ENCODE peak calls at places on chromosomes 5 and 9, in seven cellular contexts. X, F, I, U, H, G and O are unnamed samples.

GRCh38 chr9:124894741-124895170 is 32.8 kb downstream of the ARPC5L start:
- DNase-seq in X (no peak), F (peak; percentile 73), I (peak; percentile 39), U (peak; percentile 83), H (peak; percentile 73), G (no peak), O (no peak)

GRCh38 chr9:123562844-123563346 is 206.9 kb downstream of the CRB2 start:
- DNase-seq in X (no peak), F (peak; percentile 68), I (no peak), U (no peak), H (peak; percentile 75), G (no peak), O (no peak)

GRCh38 chr9:90881648-90882047 is 80.0 kb downstream of the SYK start:
- DNase-seq in X (no peak), F (no peak), I (no peak), U (no peak), H (no peak), G (peak; percentile 20), O (peak; percentile 30)

GRCh38 chr5:89484962-89485361 is 602.0 kb upstream of the MEF2C start:
- DNase-seq in X (no peak), F (no peak), I (no peak), U (no peak), H (no peak), G (no peak), O (no peak)

GRCh38 chr5:172007153-172007794 is 836 bp upstream of the FBXW11 start:
- DNase-seq in X (no peak), F (peak; percentile 31), I (no peak), U (no peak), H (peak; percentile 19), G (no peak), O (no peak)

GRCh38 chr5:115457985-115458384 is 86.6 kb downstream of the FEM1C start:
- DNase-seq in X (no peak), F (peak; percentile 87), I (no peak), U (peak; percentile 12), H (peak; percentile 82), G (no peak), O (no peak)

GRCh38 chr9:136373300-136374182 is at the start of gene CARD9:
- DNase-seq in X (no peak), F (no peak), I (no peak), U (no peak), H (no peak), G (peak; percentile 71), O (no peak)

GRCh38 chr9:129889936-129890717 is 54.9 kb downstream of the USP20 start:
- DNase-seq in X (no peak), F (no peak), I (peak; percentile 77), U (no peak), H (no peak), G (peak; percentile 29), O (no peak)

GRCh38 chr5:61347088-61347487 is 15.0 kb downstream of the ZSWIM6 start:
- DNase-seq in X (no peak), F (peak; percentile 28), I (no peak), U (peak; percentile 34), H (no peak), G (no peak), O (no peak)
- TF ChIP-seq CTCF in X (no peak), F (peak; percentile 7), I (no peak), U (no peak), H (no peak), G (no peak), O (no peak)

DNA sequence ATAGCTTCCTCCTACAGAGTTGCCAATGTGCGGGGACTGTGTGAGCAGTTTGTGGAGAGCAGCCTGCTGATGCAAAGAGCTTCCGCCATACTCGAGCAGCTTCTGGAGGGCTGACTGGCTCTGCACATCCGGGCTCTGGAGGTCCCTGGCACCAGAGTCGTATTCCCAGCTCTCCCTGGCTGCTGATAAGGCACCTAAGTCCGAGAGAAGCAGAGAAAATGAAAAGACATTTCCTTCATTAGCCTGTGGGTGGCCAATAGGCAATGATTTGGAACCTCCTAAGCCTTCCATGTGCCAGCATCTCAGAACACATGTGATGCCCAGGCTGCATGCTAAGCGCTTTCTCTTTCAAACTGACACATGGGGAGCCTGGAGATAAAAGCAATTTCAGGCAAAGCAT is 94.3 kb downstream of the TSSK1B start:
- DNase-seq in X (no peak), F (no peak), I (no peak), U (no peak), H (peak; percentile 39), G (no peak), O (no peak)
- TF ChIP-seq CTCF in X (no peak), F (peak; percentile 12), I (no peak), U (no peak), H (peak; percentile 7), G (no peak), O (no peak)

DNA sequence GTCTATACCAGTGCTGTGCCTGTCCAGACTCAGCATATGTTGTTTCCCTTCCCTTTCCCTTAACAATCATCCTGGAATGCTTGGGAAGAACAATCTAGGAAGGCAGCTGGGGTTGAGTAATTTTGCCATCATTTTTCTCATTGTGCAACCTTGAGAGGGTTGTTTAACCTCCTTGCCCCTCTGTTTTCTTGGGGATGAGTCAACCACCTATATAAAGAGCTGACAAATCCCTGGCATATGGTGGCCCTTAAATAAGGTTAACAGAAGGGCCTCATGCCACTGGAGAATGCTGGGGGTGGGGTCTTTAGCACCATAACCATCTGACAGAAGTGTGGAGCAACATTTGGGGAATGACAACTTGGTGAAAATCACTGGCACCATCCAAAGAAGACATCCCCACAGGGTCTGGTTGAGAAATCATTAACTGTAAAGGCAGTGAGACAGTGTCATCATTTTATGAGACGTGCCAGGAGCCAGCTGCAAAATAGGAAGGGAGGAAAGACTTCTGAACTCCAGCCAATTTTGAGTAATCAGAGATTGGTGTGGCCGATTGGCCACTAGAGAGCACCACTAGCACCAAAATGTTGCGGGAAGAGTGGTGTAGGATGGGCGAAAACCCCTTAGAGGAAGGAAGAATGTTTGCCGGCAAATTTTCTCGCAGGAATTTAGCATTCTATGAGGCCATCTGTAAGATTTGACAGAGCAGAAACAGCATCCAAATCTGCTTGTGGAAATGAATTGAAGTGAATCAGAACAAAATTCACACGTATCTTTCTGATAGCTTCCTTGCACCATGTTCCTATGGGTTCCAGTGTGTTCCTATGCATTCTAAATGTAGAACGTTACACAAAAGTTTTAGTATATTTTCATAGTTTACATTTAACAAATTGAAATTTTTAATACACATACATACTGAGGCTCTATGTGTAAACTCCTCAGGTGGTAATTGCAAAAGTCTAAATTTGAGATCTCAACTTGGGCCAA is 113.8 kb downstream of the MSX2 start:
- DNase-seq in X (no peak), F (peak; percentile 36), I (peak; percentile 54), U (peak; percentile 53), H (peak; percentile 81), G (no peak), O (no peak)
- TF ChIP-seq CTCF in X (no peak), F (no peak), I (peak; percentile 25), U (peak; percentile 48), H (no peak), G (peak; percentile 15), O (no peak)

GRCh38 chr5:9894571-9895304 is 264.6 kb upstream of the TAS2R1 start:
- DNase-seq in X (no peak), F (no peak), I (no peak), U (no peak), H (no peak), G (no peak), O (no peak)

GRCh38 chr5:9903806-9904205 is 273.7 kb upstream of the TAS2R1 start:
- DNase-seq in X (no peak), F (peak; percentile 57), I (no peak), U (no peak), H (peak; percentile 46), G (no peak), O (no peak)

GRCh38 chr5:9895305-9895650 is 265.1 kb upstream of the TAS2R1 start:
- DNase-seq in X (no peak), F (no peak), I (peak; percentile 17), U (no peak), H (no peak), G (no peak), O (no peak)

GRCh38 chr5:9892696-9893095 is 262.5 kb upstream of the TAS2R1 start:
- DNase-seq in X (no peak), F (no peak), I (no peak), U (no peak), H (no peak), G (no peak), O (no peak)

DNA sequence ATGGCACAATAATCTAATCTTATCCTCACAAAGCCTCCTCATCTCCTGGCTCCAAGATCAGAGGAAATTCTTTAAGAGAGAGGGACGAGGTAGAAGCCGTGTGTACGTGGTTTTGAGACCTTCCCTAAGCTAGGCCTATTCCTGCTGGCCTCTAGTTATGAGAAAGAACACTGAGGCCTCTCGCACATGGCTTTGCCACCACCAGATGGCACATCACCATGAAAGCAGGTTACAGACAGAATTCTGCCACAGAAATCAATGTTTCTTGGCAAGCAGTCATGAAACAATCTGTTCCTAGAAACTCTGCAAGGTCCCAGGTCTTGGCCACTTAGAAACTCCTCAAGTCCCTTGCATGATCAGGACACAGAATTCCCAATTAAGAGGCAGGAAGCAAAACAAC is 268.2 kb upstream of the TAS2R1 start:
- DNase-seq in X (no peak), F (peak; percentile 72), I (peak; percentile 52), U (peak; percentile 13), H (peak; percentile 74), G (no peak), O (no peak)
- TF ChIP-seq CTCF in X (peak; percentile 12), F (peak; percentile 81), I (no peak), U (peak; percentile 48), H (peak; percentile 67), G (peak; percentile 23), O (no peak)

GRCh38 chr5:37792976-37793328 is 46.9 kb downstream of the GDNF start:
- DNase-seq in X (no peak), F (peak; percentile 30), I (no peak), U (no peak), H (no peak), G (no peak), O (no peak)
- TF ChIP-seq CTCF in X (no peak), F (no peak), I (no peak), U (no peak), H (no peak), G (no peak), O (no peak)

GRCh38 chr9:19551124-19551929 is 142.5 kb downstream of the ACER2 start:
- DNase-seq in X (no peak), F (no peak), I (peak; percentile 46), U (no peak), H (no peak), G (no peak), O (no peak)
- TF ChIP-seq CTCF in X (no peak), F (no peak), I (peak; percentile 10), U (no peak), H (no peak), G (peak; percentile 15), O (no peak)